ENCODE peak calls at places on chromosomes 16 and 17, in six cellular contexts. One of them, this sample, is unnamed.

GRCh38 chr17:20965492-20965891 is 77.3 kb downstream of the USP22 start:
- DNase-seq in HAP-1: no peak
- DNase-seq in Daoy: no peak
- DNase-seq in BJ: no peak
- DNase-seq in NCI-H2081: peak; percentile 6
- DNase-seq in WTC11: no peak
- DNase-seq in this sample: peak; percentile 39

GRCh38 chr16:68311316-68311620 is 449 bp downstream of the PRMT7 start:
- DNase-seq in HAP-1: peak; percentile 26
- DNase-seq in Daoy: no peak
- DNase-seq in BJ: no peak
- DNase-seq in NCI-H2081: peak; percentile 39
- DNase-seq in WTC11: no peak
- DNase-seq in this sample: no peak

GRCh38 chr17:82021728-82022309 is 859 bp downstream of the CENPX start:
- DNase-seq in HAP-1: no peak
- DNase-seq in Daoy: no peak
- DNase-seq in BJ: no peak
- DNase-seq in NCI-H2081: peak; percentile 31
- DNase-seq in WTC11: no peak
- DNase-seq in this sample: no peak

GRCh38 chr16:15415411-15416070 is 18.8 kb upstream of the BMERB1 start:
- DNase-seq in HAP-1: no peak
- DNase-seq in Daoy: no peak
- DNase-seq in BJ: peak; percentile 14
- DNase-seq in NCI-H2081: no peak
- DNase-seq in WTC11: no peak
- DNase-seq in this sample: no peak

GRCh38 chr17:1002771-1003555 is 6.0 kb downstream of the TIMM22 start:
- DNase-seq in HAP-1: no peak
- DNase-seq in Daoy: peak; percentile 53
- DNase-seq in BJ: peak; percentile 36
- DNase-seq in NCI-H2081: peak; percentile 76
- DNase-seq in WTC11: no peak
- DNase-seq in this sample: no peak

GRCh38 chr17:21375757-21376584 is at the start of gene KCNJ12:
- DNase-seq in HAP-1: no peak
- DNase-seq in Daoy: peak; percentile 52
- DNase-seq in BJ: no peak
- DNase-seq in NCI-H2081: no peak
- DNase-seq in WTC11: peak; percentile 64
- DNase-seq in this sample: peak; percentile 37

GRCh38 chr17:68600881-68601564 is at the start of gene FAM20A:
- DNase-seq in HAP-1: peak; percentile 30
- DNase-seq in Daoy: peak; percentile 19
- DNase-seq in BJ: no peak
- DNase-seq in NCI-H2081: peak; percentile 67
- DNase-seq in WTC11: peak; percentile 45
- DNase-seq in this sample: peak; percentile 69

GRCh38 chr17:34610506-34610905 is 31.1 kb downstream of the TMEM132E start:
- DNase-seq in HAP-1: no peak
- DNase-seq in Daoy: no peak
- DNase-seq in BJ: no peak
- DNase-seq in NCI-H2081: no peak
- DNase-seq in WTC11: no peak
- DNase-seq in this sample: no peak

GRCh38 chr17:77733576-77734296 is 224.8 kb upstream of the TNRC6C start:
- DNase-seq in HAP-1: no peak
- DNase-seq in Daoy: no peak
- DNase-seq in BJ: no peak
- DNase-seq in NCI-H2081: no peak
- DNase-seq in WTC11: no peak
- DNase-seq in this sample: no peak

GRCh38 chr16:3672571-3673041 is 18.1 kb downstream of the DNASE1 start:
- DNase-seq in HAP-1: no peak
- DNase-seq in Daoy: no peak
- DNase-seq in BJ: no peak
- DNase-seq in NCI-H2081: no peak
- DNase-seq in WTC11: no peak
- DNase-seq in this sample: no peak

GRCh38 chr16:78363843-78364242 is 264.4 kb downstream of the WWOX start:
- DNase-seq in HAP-1: no peak
- DNase-seq in Daoy: no peak
- DNase-seq in BJ: no peak
- DNase-seq in NCI-H2081: no peak
- DNase-seq in WTC11: peak; percentile 11
- DNase-seq in this sample: peak; percentile 11

GRCh38 chr17:39235555-39236221 is 9.9 kb upstream of the STAC2 start:
- DNase-seq in HAP-1: peak; percentile 75
- DNase-seq in Daoy: peak; percentile 62
- DNase-seq in BJ: no peak
- DNase-seq in NCI-H2081: peak; percentile 59
- DNase-seq in WTC11: peak; percentile 79
- DNase-seq in this sample: peak; percentile 95

GRCh38 chr16:77500286-77500598 is 65.4 kb upstream of the ADAMTS18 start:
- DNase-seq in HAP-1: no peak
- DNase-seq in Daoy: no peak
- DNase-seq in BJ: no peak
- DNase-seq in NCI-H2081: no peak
- DNase-seq in WTC11: peak; percentile 11
- DNase-seq in this sample: no peak

GRCh38 chr16:8519179-8519578 is 71.1 kb downstream of the TMEM114 start:
- DNase-seq in HAP-1: no peak
- DNase-seq in Daoy: no peak
- DNase-seq in BJ: no peak
- DNase-seq in NCI-H2081: no peak
- DNase-seq in WTC11: no peak
- DNase-seq in this sample: no peak

GRCh38 chr17:29706045-29706431 is 83.3 kb upstream of the CORO6 start:
- DNase-seq in HAP-1: no peak
- DNase-seq in Daoy: no peak
- DNase-seq in BJ: no peak
- DNase-seq in NCI-H2081: no peak
- DNase-seq in WTC11: no peak
- DNase-seq in this sample: no peak

GRCh38 chr16:55418586-55418985 is 60.4 kb upstream of the MMP2 start:
- DNase-seq in HAP-1: no peak
- DNase-seq in Daoy: no peak
- DNase-seq in BJ: no peak
- DNase-seq in NCI-H2081: no peak
- DNase-seq in WTC11: peak; percentile 18
- DNase-seq in this sample: peak; percentile 48

GRCh38 chr17:69539274-69539673 is 124.8 kb downstream of the MAP2K6 start:
- DNase-seq in HAP-1: no peak
- DNase-seq in Daoy: no peak
- DNase-seq in BJ: no peak
- DNase-seq in NCI-H2081: no peak
- DNase-seq in WTC11: no peak
- DNase-seq in this sample: no peak

GRCh38 chr16:57826706-57827625 is 24.7 kb upstream of the KIFC3 start:
- DNase-seq in HAP-1: no peak
- DNase-seq in Daoy: no peak
- DNase-seq in BJ: no peak
- DNase-seq in NCI-H2081: no peak
- DNase-seq in WTC11: no peak
- DNase-seq in this sample: no peak

This sample was measured in mesendoderm.